ENCODE peak calls at places on chromosome 1, in five cellular contexts. U is stimulated activated CD4-positive, alpha-beta T cell treated with anti-CD3 and anti-CD28 coated beads, Interleukin-15, amount 100 ng/mL, for 1 hour; T is HAP-1; S is naive B cell; Z is right cardiac atrium. P is an unnamed sample.

GRCh38 chr1:41954533-41954944 is 35.8 kb upstream of the HIVEP3 start:
- DNase-seq in U (no peak), T (peak), S (no peak), Z (no peak), P (no peak)

GRCh38 chr1:5488448-5488847 is 503.8 kb downstream of the NPHP4 start:
- DNase-seq in U (no peak), T (no peak), S (no peak), Z (no peak), P (no peak)

GRCh38 chr1:6392880-6393399 is 627 bp downstream of the ACOT7 start:
- DNase-seq in U (no peak), T (no peak), S (no peak), Z (no peak), P (no peak)

GRCh38 chr1:172351761-172352161 is 68.7 kb upstream of the C1orf105 start:
- DNase-seq in U (no peak), T (no peak), S (no peak), Z (no peak), P (no peak)

GRCh38 chr1:236066828-236067386 is 2.0 kb upstream of the NID1 start:
- DNase-seq in U (peak), T (no peak), S (peak), Z (peak), P (peak)

GRCh38 chr1:63779338-63779819 is 5.6 kb downstream of the ROR1 start:
- DNase-seq in U (no peak), T (no peak), S (no peak), Z (no peak), P (no peak)

GRCh38 chr1:165508291-165508690 is 35.5 kb upstream of the LRRC52 start:
- DNase-seq in U (no peak), T (no peak), S (no peak), Z (no peak), P (no peak)

GRCh38 chr1:184759651-184760050 is 5.0 kb upstream of the EDEM3 start:
- DNase-seq in U (no peak), T (no peak), S (no peak), Z (no peak), P (no peak)

GRCh38 chr1:52904590-52905375 is 16.8 kb downstream of the ECHDC2 start:
- DNase-seq in U (no peak), T (peak), S (no peak), Z (no peak), P (peak)

GRCh38 chr1:11641776-11642305 is 12.4 kb downstream of the FBXO2 start:
- DNase-seq in U (no peak), T (peak), S (no peak), Z (no peak), P (no peak)

GRCh38 chr1:161092621-161093028 is 3.3 kb upstream of the NECTIN4 start:
- DNase-seq in U (peak), T (no peak), S (no peak), Z (no peak), P (no peak)

GRCh38 chr1:2905356-2905755 is 103.9 kb upstream of the TTC34 start:
- DNase-seq in U (no peak), T (no peak), S (no peak), Z (no peak), P (no peak)

GRCh38 chr1:204623894-204624361 is 61.6 kb downstream of the LRRN2 start:
- DNase-seq in U (no peak), T (peak), S (peak), Z (no peak), P (peak)

GRCh38 chr1:59290173-59290954 is 6.5 kb upstream of the FGGY start:
- DNase-seq in U (no peak), T (peak), S (no peak), Z (no peak), P (peak)

GRCh38 chr1:65266501-65266900 is 42.8 kb upstream of the DNAJC6 start:
- DNase-seq in U (no peak), T (no peak), S (no peak), Z (no peak), P (no peak)

GRCh38 chr1:68745006-68745405 is 248.1 kb upstream of the DEPDC1 start:
- DNase-seq in U (no peak), T (no peak), S (no peak), Z (no peak), P (no peak)

P was measured in NAMALWA.